ENCODE peak calls at places on chromosome 22, in five cellular contexts. S is GM12878, D is K562, W is GM23338, M is HepG2. A is an unnamed sample.

GRCh38 chr22:46557736-46558480 is 20.5 kb upstream of the CELSR1 start:
- DNase-seq in S (no peak), D (no peak), W (no peak), M (no peak), A (no peak)

GRCh38 chr22:20807315-20807752 is 33.4 kb downstream of the SERPIND1 start:
- DNase-seq in S (no peak), D (peak; percentile 78), W (no peak), M (no peak), A (peak; percentile 83)

GRCh38 chr22:48618326-48618725 is 1209.3 kb downstream of the BRD1 start:
- DNase-seq in S (no peak), D (no peak), W (no peak), M (no peak), A (no peak)

GRCh38 chr22:30889268-30889995 is 79.1 kb downstream of the MORC2 start:
- DNase-seq in S (no peak), D (no peak), W (no peak), M (no peak), A (no peak)

GRCh38 chr22:19440411-19441195 is 6.9 kb downstream of the C22orf39 start:
- DNase-seq in S (no peak), D (no peak), W (no peak), M (no peak), A (no peak)

GRCh38 chr22:24994070-24994763 is 41.7 kb downstream of the KIAA1671 start:
- DNase-seq in S (no peak), D (no peak), W (peak; percentile 64), M (no peak), A (peak; percentile 52)

GRCh38 chr22:20509344-20510047 is 2.1 kb downstream of the MED15 start:
- DNase-seq in S (no peak), D (peak; percentile 95), W (peak; percentile 41), M (peak; percentile 84), A (peak; percentile 48)

GRCh38 chr22:37316875-37317371 is 34.6 kb downstream of the CYTH4 start:
- DNase-seq in S (no peak), D (peak; percentile 78), W (peak; percentile 87), M (peak; percentile 83), A (peak; percentile 84)

GRCh38 chr22:45783021-45783420 is 111.4 kb downstream of the ATXN10 start:
- DNase-seq in S (no peak), D (no peak), W (no peak), M (no peak), A (no peak)

GRCh38 chr22:17098379-17098819 is 13.6 kb downstream of the IL17RA start:
- DNase-seq in S (no peak), D (no peak), W (no peak), M (no peak), A (no peak)

GRCh38 chr22:46992121-46992731 is 229.8 kb downstream of the TBC1D22A start:
- DNase-seq in S (no peak), D (no peak), W (peak; percentile 41), M (no peak), A (no peak)

GRCh38 chr22:49328630-49329405 is 498.9 kb downstream of the BRD1 start:
- DNase-seq in S (no peak), D (no peak), W (no peak), M (no peak), A (no peak)

GRCh38 chr22:24803064-24803542 is 2.9 kb upstream of the SGSM1 start:
- DNase-seq in S (no peak), D (peak; percentile 55), W (peak; percentile 95), M (peak; percentile 46), A (peak; percentile 61)

GRCh38 chr22:23264610-23265388 is 84.5 kb downstream of the BCR start:
- DNase-seq in S (no peak), D (peak; percentile 66), W (no peak), M (no peak), A (no peak)

GRCh38 chr22:48179571-48180546 is 1417.4 kb downstream of the TBC1D22A start:
- DNase-seq in S (no peak), D (no peak), W (no peak), M (no peak), A (no peak)

GRCh38 chr22:34804588-34804987 is 261.4 kb upstream of the ISX start:
- DNase-seq in S (no peak), D (no peak), W (peak; percentile 62), M (no peak), A (no peak)

GRCh38 chr22:23404689-23405365 is 175.3 kb downstream of the IGLL1 start:
- DNase-seq in S (no peak), D (no peak), W (peak; percentile 58), M (peak; percentile 35), A (no peak)

GRCh38 chr22:30159082-30159481 is 78.8 kb downstream of the HORMAD2 start:
- DNase-seq in S (no peak), D (no peak), W (no peak), M (no peak), A (no peak)

GRCh38 chr22:30204015-30204741 is 42.4 kb downstream of the LIF start:
- DNase-seq in S (no peak), D (no peak), W (no peak), M (no peak), A (no peak)

GRCh38 chr22:18109410-18110193 is 1.0 kb upstream of the TUBA8 start:
- DNase-seq in S (no peak), D (no peak), W (no peak), M (no peak), A (no peak)

GRCh38 chr22:17858033-17858432 is 83.8 kb upstream of the BID start:
- DNase-seq in S (no peak), D (no peak), W (no peak), M (no peak), A (no peak)

GRCh38 chr22:38271927-38272372 is 860 bp downstream of the TMEM184B start:
- DNase-seq in S (no peak), D (no peak), W (peak; percentile 75), M (no peak), A (no peak)

GRCh38 chr22:43409046-43409445 is 2.8 kb upstream of the MPPED1 start:
- DNase-seq in S (no peak), D (no peak), W (no peak), M (no peak), A (no peak)

GRCh38 chr22:43409800-43410199 is 2.0 kb upstream of the MPPED1 start:
- DNase-seq in S (no peak), D (no peak), W (no peak), M (no peak), A (no peak)

GRCh38 chr22:43406186-43406790 is 5.5 kb upstream of the MPPED1 start:
- DNase-seq in S (no peak), D (no peak), W (no peak), M (no peak), A (no peak)

GRCh38 chr22:43407591-43407990 is 4.2 kb upstream of the MPPED1 start:
- DNase-seq in S (no peak), D (no peak), W (no peak), M (no peak), A (no peak)

GRCh38 chr22:43408009-43408408 is 3.8 kb upstream of the MPPED1 start:
- DNase-seq in S (no peak), D (no peak), W (no peak), M (peak; percentile 46), A (no peak)
- TF ChIP-seq JUNB in S (no peak), D (no peak), W (no peak), M (no peak), A (no peak)

GRCh38 chr22:27318516-27318915 is 483.0 kb downstream of the MN1 start:
- DNase-seq in S (no peak), D (no peak), W (peak; percentile 27), M (no peak), A (no peak)
- TF ChIP-seq JUNB in S (no peak), D (no peak), W (no peak), M (no peak), A (no peak)

GRCh38 chr22:28798810-28799124 is 1.6 kb downstream of the XBP1 start:
- DNase-seq in S (no peak), D (no peak), W (no peak), M (no peak), A (no peak)
- TF ChIP-seq JUNB in S (no peak), D (no peak), W (no peak), M (no peak), A (no peak)

GRCh38 chr22:36302439-36303114 is 49.6 kb downstream of the APOL1 start:
- DNase-seq in S (no peak), D (no peak), W (no peak), M (no peak), A (no peak)

GRCh38 chr22:36301851-36302250 is 48.9 kb downstream of the APOL1 start:
- DNase-seq in S (no peak), D (no peak), W (no peak), M (no peak), A (no peak)

GRCh38 chr22:36300396-36301212 is 47.7 kb downstream of the APOL1 start:
- DNase-seq in S (no peak), D (no peak), W (no peak), M (no peak), A (no peak)

GRCh38 chr22:36299911-36300310 is 47.0 kb downstream of the APOL1 start:
- DNase-seq in S (no peak), D (no peak), W (no peak), M (no peak), A (no peak)

GRCh38 chr22:36301384-36301828 is 48.5 kb downstream of the APOL1 start:
- DNase-seq in S (no peak), D (peak; percentile 61), W (peak; percentile 91), M (peak; percentile 48), A (peak; percentile 70)
- TF ChIP-seq JUNB in S (no peak), D (no peak), W (no peak), M (no peak), A (no peak)

GRCh38 chr22:26612652-26613051 is 5.2 kb downstream of the CRYBB1 start:
- DNase-seq in S (no peak), D (no peak), W (no peak), M (no peak), A (no peak)
- TF ChIP-seq JUNB in S (no peak), D (no peak), W (no peak), M (no peak), A (no peak)

GRCh38 chr22:39808087-39808486 is 85.5 kb downstream of the ENTHD1 start:
- DNase-seq in S (no peak), D (peak; percentile 22), W (peak; percentile 82), M (peak; percentile 30), A (peak; percentile 5)
- TF ChIP-seq JUNB in S (no peak), D (no peak), W (no peak), M (no peak), A (no peak)

A was measured in A549.